ENCODE peak calls at places on chromosomes 2 and 18, in five cellular contexts. One of them, this sample, is unnamed.
A peak's percentile ranks its signal among the peaks of the same experiment; 100 is the strongest.

GRCh38 chr2:20450201-20451108 is 3.6 kb downstream of the RHOB start:
- DNase-seq in kidney glomerular epithelial cell: peak; percentile 89
- DNase-seq in midbrain: peak; percentile 93
- DNase-seq in endothelial cell: peak; percentile 26
- DNase-seq in left ventricle myocardium inferior: peak; percentile 61
- DNase-seq in this sample: peak; percentile 49

GRCh38 chr2:24986397-24986796 is 14.6 kb upstream of the DNAJC27 start:
- DNase-seq in kidney glomerular epithelial cell: no peak
- DNase-seq in midbrain: peak; percentile 76
- DNase-seq in endothelial cell: no peak
- DNase-seq in left ventricle myocardium inferior: no peak
- DNase-seq in this sample: no peak

GRCh38 chr2:237692601-237693079 is 65.3 kb downstream of the LRRFIP1 start:
- DNase-seq in kidney glomerular epithelial cell: peak; percentile 26
- DNase-seq in midbrain: no peak
- DNase-seq in endothelial cell: no peak
- DNase-seq in left ventricle myocardium inferior: peak; percentile 43
- DNase-seq in this sample: peak; percentile 52

GRCh38 chr2:143513081-143513480 is 383.9 kb downstream of the ARHGAP15 start:
- DNase-seq in kidney glomerular epithelial cell: peak; percentile 41
- DNase-seq in midbrain: peak; percentile 45
- DNase-seq in endothelial cell: peak; percentile 46
- DNase-seq in left ventricle myocardium inferior: no peak
- DNase-seq in this sample: peak; percentile 48

GRCh38 chr2:38830546-38831159 is 45.1 kb downstream of the DHX57 start:
- DNase-seq in kidney glomerular epithelial cell: no peak
- DNase-seq in midbrain: no peak
- DNase-seq in endothelial cell: no peak
- DNase-seq in left ventricle myocardium inferior: no peak
- DNase-seq in this sample: no peak

GRCh38 chr2:118202707-118203303 is 114.5 kb downstream of the INSIG2 start:
- DNase-seq in kidney glomerular epithelial cell: peak; percentile 9
- DNase-seq in midbrain: peak; percentile 22
- DNase-seq in endothelial cell: peak; percentile 72
- DNase-seq in left ventricle myocardium inferior: no peak
- DNase-seq in this sample: peak; percentile 49

GRCh38 chr2:20897874-20898453 is 75.1 kb upstream of the LDAH start:
- DNase-seq in kidney glomerular epithelial cell: no peak
- DNase-seq in midbrain: no peak
- DNase-seq in endothelial cell: no peak
- DNase-seq in left ventricle myocardium inferior: no peak
- DNase-seq in this sample: no peak

GRCh38 chr2:151085101-151085640 is 176.5 kb downstream of the RBM43 start:
- DNase-seq in kidney glomerular epithelial cell: no peak
- DNase-seq in midbrain: no peak
- DNase-seq in endothelial cell: no peak
- DNase-seq in left ventricle myocardium inferior: no peak
- DNase-seq in this sample: no peak

GRCh38 chr18:69559604-69560003 is 158.9 kb downstream of the DOK6 start:
- DNase-seq in kidney glomerular epithelial cell: no peak
- DNase-seq in midbrain: no peak
- DNase-seq in endothelial cell: no peak
- DNase-seq in left ventricle myocardium inferior: no peak
- DNase-seq in this sample: no peak

GRCh38 chr2:102187191-102188150 is 648 bp downstream of the IL1RL2 start:
- DNase-seq in kidney glomerular epithelial cell: no peak
- DNase-seq in midbrain: peak; percentile 12
- DNase-seq in endothelial cell: peak; percentile 43
- DNase-seq in left ventricle myocardium inferior: peak; percentile 57
- DNase-seq in this sample: no peak

GRCh38 chr2:233350708-233351107 is 3.6 kb upstream of the DGKD start:
- DNase-seq in kidney glomerular epithelial cell: peak; percentile 91
- DNase-seq in midbrain: no peak
- DNase-seq in endothelial cell: no peak
- DNase-seq in left ventricle myocardium inferior: no peak
- DNase-seq in this sample: peak; percentile 97

GRCh38 chr2:20625920-20626697 is 24.8 kb downstream of the HS1BP3 start:
- DNase-seq in kidney glomerular epithelial cell: peak; percentile 88
- DNase-seq in midbrain: peak; percentile 31
- DNase-seq in endothelial cell: no peak
- DNase-seq in left ventricle myocardium inferior: peak; percentile 65
- DNase-seq in this sample: peak; percentile 68

GRCh38 chr2:146388757-146389156 is 1456.1 kb upstream of the ACVR2A start:
- DNase-seq in kidney glomerular epithelial cell: peak; percentile 43
- DNase-seq in midbrain: no peak
- DNase-seq in endothelial cell: no peak
- DNase-seq in left ventricle myocardium inferior: no peak
- DNase-seq in this sample: no peak

GRCh38 chr2:212936572-212936971 is 214.8 kb downstream of the IKZF2 start:
- DNase-seq in kidney glomerular epithelial cell: no peak
- DNase-seq in midbrain: no peak
- DNase-seq in endothelial cell: no peak
- DNase-seq in left ventricle myocardium inferior: no peak
- DNase-seq in this sample: no peak

GRCh38 chr2:74876081-74876886 is 42.4 kb downstream of the HK2 start:
- DNase-seq in kidney glomerular epithelial cell: peak; percentile 47
- DNase-seq in midbrain: peak; percentile 72
- DNase-seq in endothelial cell: peak; percentile 47
- DNase-seq in left ventricle myocardium inferior: no peak
- DNase-seq in this sample: peak; percentile 66

GRCh38 chr2:164897521-164898260 is 56.1 kb upstream of the COBLL1 start:
- DNase-seq in kidney glomerular epithelial cell: no peak
- DNase-seq in midbrain: no peak
- DNase-seq in endothelial cell: no peak
- DNase-seq in left ventricle myocardium inferior: no peak
- DNase-seq in this sample: no peak

GRCh38 chr2:60556998-60557955 is 3.8 kb upstream of the BCL11A start:
- DNase-seq in kidney glomerular epithelial cell: no peak
- DNase-seq in midbrain: no peak
- DNase-seq in endothelial cell: no peak
- DNase-seq in left ventricle myocardium inferior: no peak
- DNase-seq in this sample: no peak

GRCh38 chr2:14756122-14756541 is 123.6 kb downstream of the LRATD1 start:
- DNase-seq in kidney glomerular epithelial cell: peak; percentile 46
- DNase-seq in midbrain: no peak
- DNase-seq in endothelial cell: no peak
- DNase-seq in left ventricle myocardium inferior: no peak
- DNase-seq in this sample: no peak

GRCh38 chr2:174796319-174796771 is 32.1 kb upstream of the CHRNA1 start:
- DNase-seq in kidney glomerular epithelial cell: no peak
- DNase-seq in midbrain: no peak
- DNase-seq in endothelial cell: no peak
- DNase-seq in left ventricle myocardium inferior: no peak
- DNase-seq in this sample: no peak

GRCh38 chr2:176082885-176083731 is 654 bp downstream of the EVX2 start:
- DNase-seq in kidney glomerular epithelial cell: no peak
- DNase-seq in midbrain: no peak
- DNase-seq in endothelial cell: peak; percentile 27
- DNase-seq in left ventricle myocardium inferior: no peak
- DNase-seq in this sample: no peak

GRCh38 chr2:48414640-48414979 is 115.3 kb upstream of the STON1 start:
- DNase-seq in kidney glomerular epithelial cell: no peak
- DNase-seq in midbrain: no peak
- DNase-seq in endothelial cell: no peak
- DNase-seq in left ventricle myocardium inferior: no peak
- DNase-seq in this sample: no peak

GRCh38 chr2:240996161-240996833 is 2.1 kb upstream of the SNED1 start:
- DNase-seq in kidney glomerular epithelial cell: no peak
- DNase-seq in midbrain: no peak
- DNase-seq in endothelial cell: no peak
- DNase-seq in left ventricle myocardium inferior: peak; percentile 13
- DNase-seq in this sample: no peak

GRCh38 chr2:236875906-236876505 is 209.7 kb upstream of the COPS8 start:
- DNase-seq in kidney glomerular epithelial cell: no peak
- DNase-seq in midbrain: no peak
- DNase-seq in endothelial cell: no peak
- DNase-seq in left ventricle myocardium inferior: no peak
- DNase-seq in this sample: no peak

GRCh38 chr18:45519881-45520280 is 95.4 kb upstream of the SLC14A2 start:
- DNase-seq in kidney glomerular epithelial cell: no peak
- DNase-seq in midbrain: no peak
- DNase-seq in endothelial cell: no peak
- DNase-seq in left ventricle myocardium inferior: no peak
- DNase-seq in this sample: no peak

GRCh38 chr18:65955747-65956146 is 204.9 kb downstream of the CDH7 start:
- DNase-seq in kidney glomerular epithelial cell: no peak
- DNase-seq in midbrain: no peak
- DNase-seq in endothelial cell: no peak
- DNase-seq in left ventricle myocardium inferior: no peak
- DNase-seq in this sample: no peak

GRCh38 chr2:216030210-216030609 is 16.9 kb upstream of the MREG start:
- DNase-seq in kidney glomerular epithelial cell: no peak
- DNase-seq in midbrain: no peak
- DNase-seq in endothelial cell: no peak
- DNase-seq in left ventricle myocardium inferior: no peak
- DNase-seq in this sample: no peak

GRCh38 chr2:39913648-39914456 is 134.8 kb upstream of the THUMPD2 start:
- DNase-seq in kidney glomerular epithelial cell: peak; percentile 49
- DNase-seq in midbrain: peak; percentile 71
- DNase-seq in endothelial cell: peak; percentile 10
- DNase-seq in left ventricle myocardium inferior: no peak
- DNase-seq in this sample: peak; percentile 70

GRCh38 chr2:221705478-221705877 is 133.4 kb upstream of the EPHA4 start:
- DNase-seq in kidney glomerular epithelial cell: no peak
- DNase-seq in midbrain: no peak
- DNase-seq in endothelial cell: no peak
- DNase-seq in left ventricle myocardium inferior: no peak
- DNase-seq in this sample: no peak

GRCh38 chr2:20674974-20675679 is 8.2 kb downstream of the GDF7 start:
- DNase-seq in kidney glomerular epithelial cell: peak; percentile 56
- DNase-seq in midbrain: no peak
- DNase-seq in endothelial cell: peak; percentile 37
- DNase-seq in left ventricle myocardium inferior: no peak
- DNase-seq in this sample: peak; percentile 90

GRCh38 chr2:148653437-148653836 is 8.9 kb downstream of the EPC2 start:
- DNase-seq in kidney glomerular epithelial cell: no peak
- DNase-seq in midbrain: no peak
- DNase-seq in endothelial cell: no peak
- DNase-seq in left ventricle myocardium inferior: no peak
- DNase-seq in this sample: no peak

GRCh38 chr18:76459687-76460350 is 35.2 kb downstream of the ZNF516 start:
- DNase-seq in kidney glomerular epithelial cell: peak; percentile 99
- DNase-seq in midbrain: no peak
- DNase-seq in endothelial cell: no peak
- DNase-seq in left ventricle myocardium inferior: no peak
- DNase-seq in this sample: peak; percentile 99

GRCh38 chr2:29012211-29012681 is 31.1 kb downstream of the TOGARAM2 start:
- DNase-seq in kidney glomerular epithelial cell: no peak
- DNase-seq in midbrain: peak; percentile 10
- DNase-seq in endothelial cell: no peak
- DNase-seq in left ventricle myocardium inferior: peak; percentile 86
- DNase-seq in this sample: no peak